ENCODE peak calls at places on chromosome 7, in seven cellular contexts. E is Calu3; N is activated B cell treated with CpG ODN at 0.5 μM for 24 hours; C is neuronal stem cell; L is nephron progenitor cell; M is CD8-positive, alpha-beta memory T cell; Q is HAP-1. T is an unnamed sample.

GRCh38 chr7:29989257-29989995 is at the start of gene SCRN1:
- DNase-seq in E (peak; percentile 72), N (peak; percentile 57), C (peak; percentile 42), L (peak; percentile 72), M (no peak), Q (peak; percentile 79), T (peak; percentile 57)

GRCh38 chr7:28939844-28940243 is 18.3 kb downstream of the TRIL start:
- DNase-seq in E (no peak), N (no peak), C (no peak), L (peak; percentile 38), M (no peak), Q (no peak), T (no peak)

GRCh38 chr7:158303121-158303520 is 284.5 kb downstream of the PTPRN2 start:
- DNase-seq in E (no peak), N (no peak), C (no peak), L (no peak), M (no peak), Q (no peak), T (no peak)

GRCh38 chr7:36999851-37000480 is 275.7 kb upstream of the AOAH start:
- DNase-seq in E (no peak), N (no peak), C (no peak), L (no peak), M (no peak), Q (no peak), T (no peak)

GRCh38 chr7:33185786-33186185 is 56.4 kb downstream of the BBS9 start:
- DNase-seq in E (peak; percentile 53), N (no peak), C (peak; percentile 53), L (peak; percentile 14), M (no peak), Q (no peak), T (peak; percentile 15)

GRCh38 chr7:139855498-139856270 is 26.6 kb downstream of the TBXAS1 start:
- DNase-seq in E (no peak), N (peak; percentile 20), C (no peak), L (no peak), M (no peak), Q (no peak), T (peak; percentile 18)

GRCh38 chr7:47320296-47320695 is 261.6 kb downstream of the TNS3 start:
- DNase-seq in E (no peak), N (no peak), C (no peak), L (no peak), M (no peak), Q (no peak), T (no peak)

GRCh38 chr7:17679427-17679826 is 260.9 kb downstream of the SNX13 start:
- DNase-seq in E (no peak), N (no peak), C (peak; percentile 36), L (no peak), M (no peak), Q (peak; percentile 20), T (no peak)

GRCh38 chr7:84187813-84188212 is 6.8 kb downstream of the SEMA3A start:
- DNase-seq in E (no peak), N (no peak), C (no peak), L (no peak), M (no peak), Q (no peak), T (no peak)

GRCh38 chr7:98364220-98364619 is 36.7 kb downstream of the BAIAP2L1 start:
- DNase-seq in E (no peak), N (no peak), C (no peak), L (no peak), M (no peak), Q (no peak), T (no peak)

GRCh38 chr7:8261711-8262695 is at the start of gene ICA1:
- DNase-seq in E (peak; percentile 91), N (peak; percentile 20), C (peak; percentile 66), L (peak; percentile 81), M (no peak), Q (peak; percentile 81), T (peak; percentile 1)

GRCh38 chr7:128075536-128076095 is 44.4 kb upstream of the LRRC4 start:
- DNase-seq in E (no peak), N (no peak), C (no peak), L (peak; percentile 26), M (no peak), Q (no peak), T (no peak)

GRCh38 chr7:103075337-103075918 is 488 bp downstream of the ARMC10 start:
- DNase-seq in E (peak; percentile 43), N (no peak), C (peak; percentile 48), L (no peak), M (peak; percentile 83), Q (peak; percentile 67), T (no peak)

GRCh38 chr7:99379043-99379577 is 4.6 kb downstream of the ARPC1B start:
- DNase-seq in E (no peak), N (peak; percentile 28), C (no peak), L (no peak), M (peak; percentile 67), Q (no peak), T (peak; percentile 47)

GRCh38 chr7:39446546-39446945 is 119.7 kb upstream of the YAE1 start:
- DNase-seq in E (no peak), N (no peak), C (no peak), L (no peak), M (no peak), Q (no peak), T (no peak)

GRCh38 chr7:93011351-93012294 is 106.2 kb downstream of the SAMD9 start:
- DNase-seq in E (no peak), N (no peak), C (no peak), L (no peak), M (no peak), Q (no peak), T (no peak)

GRCh38 chr7:156379242-156380070 is 261.1 kb upstream of the RNF32 start:
- DNase-seq in E (peak; percentile 24), N (no peak), C (no peak), L (no peak), M (no peak), Q (peak; percentile 60), T (no peak)

GRCh38 chr7:44307905-44308740 is 17.3 kb downstream of the CAMK2B start:
- DNase-seq in E (no peak), N (no peak), C (no peak), L (no peak), M (peak; percentile 22), Q (peak; percentile 4), T (no peak)

GRCh38 chr7:24024689-24025088 is 259.3 kb upstream of the NPY start:
- DNase-seq in E (no peak), N (no peak), C (no peak), L (peak; percentile 7), M (no peak), Q (no peak), T (no peak)

GRCh38 chr7:70647801-70648491 is 484.0 kb upstream of the GALNT17 start:
- DNase-seq in E (no peak), N (no peak), C (no peak), L (no peak), M (peak; percentile 94), Q (no peak), T (no peak)

GRCh38 chr7:95989301-95989700 is 216.9 kb downstream of the DYNC1I1 start:
- DNase-seq in E (peak; percentile 10), N (no peak), C (peak; percentile 5), L (no peak), M (no peak), Q (no peak), T (no peak)

GRCh38 chr7:155699180-155699579 is 54.7 kb downstream of the RBM33 start:
- DNase-seq in E (no peak), N (no peak), C (no peak), L (no peak), M (no peak), Q (no peak), T (no peak)

GRCh38 chr7:149750122-149750845 is 23.1 kb downstream of the ZNF467 start:
- DNase-seq in E (no peak), N (no peak), C (no peak), L (no peak), M (no peak), Q (no peak), T (no peak)

GRCh38 chr7:74306737-74307469 is 17.7 kb downstream of the CLIP2 start:
- DNase-seq in E (no peak), N (no peak), C (no peak), L (peak; percentile 40), M (no peak), Q (peak; percentile 50), T (no peak)

GRCh38 chr7:463362-464176 is 56.1 kb downstream of the PDGFA start:
- DNase-seq in E (no peak), N (peak; percentile 10), C (no peak), L (no peak), M (no peak), Q (no peak), T (no peak)

GRCh38 chr7:4739528-4739992 is 35.9 kb upstream of the AP5Z1 start:
- DNase-seq in E (no peak), N (no peak), C (no peak), L (no peak), M (no peak), Q (no peak), T (peak; percentile 21)

GRCh38 chr7:86301301-86301700 is 342.4 kb upstream of the GRM3 start:
- DNase-seq in E (no peak), N (no peak), C (no peak), L (no peak), M (no peak), Q (no peak), T (no peak)

GRCh38 chr7:35261041-35261440 is 7.1 kb upstream of the TBX20 start:
- DNase-seq in E (no peak), N (no peak), C (no peak), L (no peak), M (no peak), Q (no peak), T (no peak)

GRCh38 chr7:5234852-5235831 is 45.1 kb downstream of the WIPI2 start:
- DNase-seq in E (peak; percentile 22), N (no peak), C (no peak), L (no peak), M (no peak), Q (no peak), T (peak; percentile 51)

GRCh38 chr7:147308539-147308938 is 1191.9 kb downstream of the CNTNAP2 start:
- DNase-seq in E (no peak), N (no peak), C (peak; percentile 4), L (peak; percentile 12), M (no peak), Q (no peak), T (no peak)

GRCh38 chr7:30237271-30237695 is 47.1 kb upstream of the ZNRF2 start:
- DNase-seq in E (no peak), N (no peak), C (no peak), L (no peak), M (no peak), Q (no peak), T (no peak)

GRCh38 chr7:129210256-129210988 is 14.4 kb upstream of the AHCYL2 start:
- DNase-seq in E (peak; percentile 85), N (peak; percentile 77), C (peak; percentile 46), L (peak; percentile 82), M (peak; percentile 65), Q (peak; percentile 83), T (peak; percentile 71)